ENCODE peak calls at places on chromosomes 7 and 10, in ten cellular contexts. T is AG20443; L is NCI-H1105; S is activated effector memory CD4-positive, alpha-beta T cell treated with anti-CD3 and anti-CD28 coated beads, Interleukin-2, amount 50 U/mL, for 16 hours; C is esophagus squamous epithelium; I is cardiac fibroblast; O is caudate nucleus; W is naive thymus-derived CD4-positive, alpha-beta T cell; V is Caki2; N is left ventricle myocardium inferior. B is an unnamed sample.

GRCh38 chr10:60367431-60367830 is 22.2 kb downstream of the ANK3 start:
- DNase-seq in N (no peak), O (no peak), I (no peak), L (no peak), W (no peak), C (no peak), V (no peak), T (peak; percentile 19), S (no peak), B (no peak)

GRCh38 chr10:17365402-17365801 is 89.0 kb downstream of the ST8SIA6 start:
- DNase-seq in S (no peak), V (no peak), I (no peak), O (no peak), T (no peak), N (no peak), C (no peak), W (no peak), L (no peak), B (no peak)

GRCh38 chr10:126147866-126148578 is 240.3 kb downstream of the ADAM12 start:
- DNase-seq in C (no peak), S (no peak), O (no peak), T (peak; percentile 66), V (peak; percentile 8), L (no peak), W (no peak), I (peak; percentile 66), N (no peak), B (peak; percentile 63)

GRCh38 chr7:21617916-21618390 is 75.1 kb downstream of the DNAH11 start:
- DNase-seq in C (no peak), W (no peak), O (no peak), T (peak; percentile 82), V (peak; percentile 85), I (peak; percentile 52), L (no peak), S (no peak), N (peak; percentile 56), B (no peak)

GRCh38 chr10:118840071-118840775 is 85.5 kb upstream of the CACUL1 start:
- DNase-seq in V (no peak), W (no peak), S (peak; percentile 78), L (no peak), O (no peak), N (no peak), T (no peak), I (peak; percentile 8), C (no peak), B (peak; percentile 19)

GRCh38 chr10:123990889-123991288 is 99.3 kb upstream of the CPXM2 start:
- DNase-seq in N (no peak), T (no peak), L (no peak), S (no peak), I (no peak), C (no peak), O (no peak), W (no peak), V (no peak), B (no peak)

GRCh38 chr10:26743091-26743490 is 45.6 kb downstream of the PDSS1 start:
- DNase-seq in V (peak; percentile 22), O (no peak), L (no peak), S (no peak), T (peak; percentile 23), I (no peak), N (no peak), W (no peak), C (no peak), B (peak; percentile 19)

GRCh38 chr10:31353574-31353973 is 34.6 kb downstream of the ZEB1 start:
- DNase-seq in O (no peak), S (no peak), T (peak; percentile 29), V (peak; percentile 54), C (no peak), I (peak; percentile 25), W (peak; percentile 41), N (no peak), L (no peak), B (peak; percentile 52)

GRCh38 chr10:47311193-47311899 is 10.9 kb upstream of the GDF2 start:
- DNase-seq in S (peak; percentile 74), O (no peak), N (no peak), V (no peak), L (peak; percentile 60), C (no peak), I (no peak), W (peak; percentile 63), T (no peak), B (no peak)

GRCh38 chr7:33243319-33243881 is 114.0 kb downstream of the BBS9 start:
- DNase-seq in N (no peak), T (peak; percentile 66), C (no peak), I (peak; percentile 81), O (no peak), L (peak; percentile 50), V (peak; percentile 33), S (no peak), W (no peak), B (no peak)

GRCh38 chr10:73902351-73902750 is 8.6 kb upstream of the PLAU start:
- DNase-seq in L (no peak), V (no peak), W (no peak), S (no peak), O (no peak), C (no peak), T (no peak), N (no peak), I (no peak), B (no peak)

GRCh38 chr10:87915989-87916388 is 52.6 kb downstream of the PTEN start:
- DNase-seq in I (peak; percentile 62), C (no peak), L (no peak), V (no peak), S (no peak), W (no peak), N (no peak), O (no peak), T (no peak), B (no peak)

GRCh38 chr10:129305046-129305445 is 162.0 kb upstream of the MGMT start:
- DNase-seq in N (no peak), S (no peak), L (no peak), O (no peak), T (no peak), W (no peak), C (no peak), V (no peak), I (peak; percentile 80), B (no peak)

GRCh38 chr10:50536617-50537252 is 87.0 kb downstream of the SGMS1 start:
- DNase-seq in O (no peak), I (no peak), T (peak; percentile 21), W (no peak), N (no peak), L (no peak), V (no peak), C (no peak), S (no peak), B (peak; percentile 42)

GRCh38 chr10:117547301-117548153 is 5.0 kb downstream of the EMX2 start:
- DNase-seq in S (no peak), W (no peak), V (no peak), I (no peak), O (no peak), T (no peak), N (no peak), C (no peak), L (no peak), B (no peak)

GRCh38 chr7:131521651-131522163 is 34.7 kb downstream of the PODXL start:
- DNase-seq in V (no peak), C (no peak), S (peak; percentile 28), N (no peak), O (no peak), T (peak; percentile 63), L (peak; percentile 2), W (no peak), I (no peak), B (no peak)

GRCh38 chr10:79019441-79019840 is 49.3 kb upstream of the ZMIZ1 start:
- DNase-seq in C (no peak), N (no peak), L (no peak), S (peak; percentile 17), O (no peak), W (no peak), T (no peak), I (no peak), V (no peak), B (no peak)

GRCh38 chr10:77493851-77494788 is 143.5 kb downstream of the KCNMA1 start:
- DNase-seq in T (peak; percentile 43), C (no peak), L (peak; percentile 7), W (no peak), S (no peak), I (peak; percentile 67), N (no peak), V (no peak), O (no peak), B (no peak)

GRCh38 chr10:86251426-86251825 is 115.2 kb downstream of the GRID1 start:
- DNase-seq in C (no peak), W (no peak), O (no peak), N (no peak), L (no peak), S (peak; percentile 25), I (no peak), T (no peak), V (no peak), B (no peak)

GRCh38 chr10:52466464-52466863 is 152.4 kb downstream of the DKK1 start:
- DNase-seq in V (no peak), N (no peak), L (no peak), C (no peak), W (no peak), O (no peak), T (peak; percentile 39), S (no peak), I (peak; percentile 17), B (no peak)

GRCh38 chr10:13528875-13529713 is at the start of gene BEND7:
- DNase-seq in C (no peak), N (peak; percentile 53), L (no peak), O (no peak), V (peak; percentile 42), S (no peak), T (peak; percentile 83), I (peak; percentile 16), W (no peak), B (no peak)

GRCh38 chr7:127953966-127954365 is 77.3 kb downstream of the LRRC4 start:
- DNase-seq in C (no peak), S (no peak), V (no peak), O (no peak), T (no peak), N (no peak), L (no peak), I (no peak), W (no peak), B (no peak)

GRCh38 chr7:37052673-37053072 is 328.4 kb upstream of the AOAH start:
- DNase-seq in O (no peak), W (no peak), L (no peak), N (no peak), I (peak; percentile 36), S (no peak), C (no peak), T (peak; percentile 39), V (peak; percentile 40), B (no peak)

GRCh38 chr10:87659571-87660483 is at the start of gene PAPSS2:
- DNase-seq in T (peak; percentile 83), N (peak; percentile 72), O (no peak), V (peak; percentile 75), W (no peak), C (no peak), I (peak; percentile 88), L (no peak), S (peak; percentile 66), B (no peak)

GRCh38 chr7:2681954-2682799 is 5.8 kb upstream of the AMZ1 start:
- DNase-seq in V (no peak), I (no peak), O (peak; percentile 48), L (no peak), C (no peak), S (no peak), T (no peak), W (no peak), N (no peak), B (no peak)

GRCh38 chr10:70296406-70296899 is 12.6 kb upstream of the NPFFR1 start:
- DNase-seq in T (peak; percentile 97), N (peak; percentile 91), L (no peak), C (no peak), O (no peak), W (no peak), V (peak; percentile 4), I (peak; percentile 93), S (no peak), B (peak; percentile 50)

GRCh38 chr7:20787658-20788057 is 972 bp upstream of the SP8 start:
- DNase-seq in L (no peak), O (no peak), V (no peak), N (no peak), W (no peak), T (no peak), I (no peak), S (no peak), C (no peak), B (no peak)

GRCh38 chr7:16739863-16740622 is 13.5 kb upstream of the TSPAN13 start:
- DNase-seq in N (peak; percentile 23), C (no peak), V (peak; percentile 69), S (no peak), I (peak; percentile 94), W (no peak), T (peak; percentile 94), O (no peak), L (no peak), B (peak; percentile 67)